ENCODE peak calls at places on chromosomes 6 and 20, in ten cellular contexts. G is sigmoid colon; L is ovary; N is left ventricle myocardium inferior; F is suprapubic skin; Z is uterus; U is right lobe of liver; Y is body of pancreas; W is HepG2; E is CD8-positive, alpha-beta T cell. I is an unnamed sample.

GRCh38 chr6:8392569-8392968 is 42.8 kb downstream of the SLC35B3 start:
- DNase-seq in U (no peak), W (no peak), E (no peak), G (no peak), Y (no peak), F (no peak), N (no peak), Z (no peak), L (no peak), I (no peak)

GRCh38 chr6:37516076-37516919 is 16.6 kb upstream of the CCDC167 start:
- DNase-seq in L (no peak), N (peak; percentile 31), Y (peak; percentile 36), F (no peak), E (peak; percentile 91), G (peak; percentile 72), Z (no peak), W (peak; percentile 39), U (peak; percentile 89), I (peak; percentile 26)

GRCh38 chr20:21522479-21523397 is 8.9 kb upstream of the NKX2-2 start:
- DNase-seq in W (no peak), G (no peak), E (no peak), Z (no peak), L (no peak), N (no peak), Y (no peak), U (no peak), F (no peak), I (no peak)

GRCh38 chr6:100996409-100996808 is 115.3 kb upstream of the ASCC3 start:
- DNase-seq in F (no peak), E (no peak), Z (no peak), N (no peak), Y (no peak), W (no peak), U (no peak), L (no peak), G (no peak), I (no peak)

GRCh38 chr6:1311400-1312192 is at the start of gene FOXQ1:
- DNase-seq in E (no peak), F (peak; percentile 83), Y (peak; percentile 78), Z (no peak), G (no peak), W (peak; percentile 95), N (no peak), L (no peak), U (peak; percentile 88), I (peak; percentile 91)

GRCh38 chr6:3751019-3751729 is at the start of gene PXDC1:
- DNase-seq in N (no peak), Z (no peak), F (no peak), L (peak; percentile 67), U (peak; percentile 68), W (no peak), Y (no peak), E (no peak), G (no peak), I (peak; percentile 91)

GRCh38 chr6:129492260-129492659 is 217.7 kb downstream of the ARHGAP18 start:
- DNase-seq in L (no peak), F (no peak), W (no peak), Z (no peak), G (no peak), E (no peak), Y (no peak), U (no peak), N (no peak), I (no peak)

GRCh38 chr6:136889271-136890193 is 32.6 kb upstream of the SLC35D3 start:
- DNase-seq in L (no peak), Z (no peak), W (peak; percentile 25), Y (no peak), E (no peak), G (no peak), N (no peak), F (no peak), U (no peak), I (no peak)

GRCh38 chr6:54579011-54579410 is 267.6 kb upstream of the FAM83B start:
- DNase-seq in G (no peak), E (no peak), F (no peak), Y (no peak), W (no peak), N (no peak), L (no peak), Z (no peak), U (no peak), I (no peak)

GRCh38 chr20:51411867-51412266 is 130.7 kb downstream of the NFATC2 start:
- DNase-seq in N (no peak), U (no peak), Z (no peak), E (no peak), L (no peak), W (no peak), F (no peak), G (no peak), Y (no peak), I (no peak)

GRCh38 chr6:149028767-149029405 is 282.1 kb downstream of the UST start:
- DNase-seq in W (peak; percentile 96), G (peak; percentile 85), Z (peak; percentile 44), U (no peak), N (no peak), L (no peak), F (no peak), E (peak; percentile 68), Y (peak; percentile 76), I (no peak)

GRCh38 chr20:1171461-1172093 is 13.2 kb downstream of the TMEM74B start:
- DNase-seq in G (no peak), W (peak; percentile 42), E (no peak), N (no peak), F (no peak), L (peak; percentile 50), Z (no peak), U (no peak), Y (no peak), I (peak; percentile 83)

DNA sequence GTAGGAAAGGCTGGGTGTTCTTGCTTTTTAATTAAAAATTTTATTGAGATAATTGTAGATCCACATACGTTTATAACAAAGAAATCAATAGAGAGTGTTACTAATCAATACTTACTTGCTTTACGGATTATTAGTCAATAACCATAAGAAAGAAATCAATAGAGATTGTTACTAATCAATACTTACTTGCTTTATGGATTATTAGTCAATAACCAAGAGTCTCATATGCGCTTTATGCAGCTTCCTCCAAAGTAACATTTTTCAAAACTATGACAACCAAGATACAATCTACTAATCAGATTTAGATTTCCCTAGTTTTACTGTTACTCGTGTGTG is 31.0 kb upstream of the LY86 start:
- DNase-seq in N (no peak), W (no peak), Y (no peak), F (no peak), U (no peak), L (no peak), Z (no peak), G (no peak), E (no peak), I (no peak)
- TF ChIP-seq CTCF in N (no peak), W (no peak), Y (no peak), F (no peak), U (no peak), L (no peak), Z (no peak), G (no peak), E (no peak), I (no peak)

GRCh38 chr6:158939255-158940170 is 60.5 kb downstream of the RSPH3 start:
- DNase-seq in W (no peak), Y (no peak), F (no peak), U (no peak), G (no peak), L (no peak), Z (no peak), E (no peak), N (no peak), I (peak; percentile 62)
- H3K4me1 ChIP-seq in W (peaks cover 6% of the 10 kb centered on the region), Y (no peaks in the 10 kb centered on the region), F (peaks cover 5% of the 10 kb centered on the region), U (no peaks in the 10 kb centered on the region), G (peaks cover 9% of the 10 kb centered on the region), L (no peaks in the 10 kb centered on the region), Z (no peaks in the 10 kb centered on the region), E (no peaks in the 10 kb centered on the region), N (peaks cover 12% of the 10 kb centered on the region), I (no peaks in the 10 kb centered on the region)

GRCh38 chr6:166769648-166770047 is 142.6 kb upstream of the RPS6KA2 start:
- DNase-seq in U (no peak), E (peak; percentile 27), F (no peak), Z (no peak), N (no peak), G (no peak), L (no peak), Y (no peak), W (no peak), I (no peak)

GRCh38 chr6:166772518-166772917 is 145.5 kb upstream of the RPS6KA2 start:
- DNase-seq in G (no peak), U (no peak), E (no peak), F (no peak), L (no peak), Y (no peak), Z (no peak), N (no peak), W (no peak), I (no peak)

GRCh38 chr6:166771701-166772100 is 144.7 kb upstream of the RPS6KA2 start:
- DNase-seq in Y (no peak), G (no peak), W (no peak), U (no peak), F (no peak), E (no peak), N (no peak), L (no peak), Z (no peak), I (no peak)

GRCh38 chr6:166768761-166769160 is 141.7 kb upstream of the RPS6KA2 start:
- DNase-seq in F (no peak), E (peak; percentile 39), L (no peak), W (no peak), Z (no peak), Y (no peak), G (no peak), U (no peak), N (no peak), I (no peak)

DNA sequence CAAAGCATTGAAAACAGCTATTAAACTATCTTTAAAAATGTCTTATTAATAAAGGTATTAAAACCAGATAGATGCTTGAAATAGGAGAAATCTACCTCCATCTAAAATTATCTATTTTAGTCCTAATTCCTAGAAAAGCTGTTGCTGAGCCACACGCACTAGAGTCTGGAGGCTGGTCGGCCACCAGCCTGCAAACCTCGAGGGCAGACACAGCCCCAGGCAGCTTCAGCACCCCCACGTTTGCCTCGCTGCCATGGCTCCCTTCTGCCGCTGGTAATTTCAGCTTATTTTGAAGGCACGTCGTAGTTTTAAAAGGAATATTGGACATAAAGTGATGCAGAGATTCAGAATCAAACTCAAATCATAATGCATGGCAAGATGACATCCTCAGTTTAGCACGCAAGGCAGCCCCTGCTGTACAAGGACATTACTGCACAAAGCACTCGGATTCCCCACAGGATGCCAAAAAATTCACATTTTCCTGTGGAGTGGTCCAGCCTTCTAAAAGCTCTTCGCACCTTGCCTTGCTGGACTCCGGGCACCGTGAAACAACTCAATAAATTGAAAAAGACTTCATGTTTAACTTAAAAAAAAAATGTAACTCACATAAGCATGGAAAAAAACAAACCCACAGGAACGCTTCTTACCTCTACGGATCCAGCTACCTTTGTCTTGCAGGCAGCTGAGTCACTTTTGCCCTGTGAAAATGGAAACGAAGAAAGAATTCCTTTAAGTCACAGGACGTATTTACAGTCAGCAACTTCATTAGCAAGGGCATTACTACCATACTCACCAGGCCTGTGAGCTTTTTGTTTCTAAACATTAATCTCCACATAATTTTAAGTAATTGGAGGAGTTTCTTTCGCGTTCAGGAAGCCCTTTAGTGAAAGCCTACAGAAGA is 143.4 kb upstream of the RPS6KA2 start:
- DNase-seq in N (no peak), U (no peak), Z (no peak), W (no peak), L (no peak), E (peak; percentile 42), F (no peak), Y (no peak), G (no peak), I (no peak)
- TF ChIP-seq CTCF in N (no peak), U (no peak), Z (no peak), W (no peak), L (no peak), E (no peak), F (no peak), Y (no peak), G (no peak), I (peak; percentile 32)

GRCh38 chr6:34301408-34301807 is 52.6 kb upstream of the SMIM29 start:
- DNase-seq in W (no peak), N (peak; percentile 66), U (no peak), G (peak; percentile 74), Y (peak; percentile 30), L (no peak), F (no peak), Z (peak; percentile 63), E (no peak), I (peak; percentile 80)
- H3K4me1 ChIP-seq in W (peaks cover 22% of the 10 kb centered on the region), N (peaks cover 95% of the 10 kb centered on the region), U (no peaks in the 10 kb centered on the region), G (peaks cover 9% of the 10 kb centered on the region), Y (peaks cover 44% of the 10 kb centered on the region), L (peaks cover 9% of the 10 kb centered on the region), F (peaks cover 3% of the 10 kb centered on the region), Z (no peaks in the 10 kb centered on the region), E (no peaks in the 10 kb centered on the region), I (peaks cover 7% of the 10 kb centered on the region)